ENCODE peak calls at places on chromosomes 1 and 21, in six cellular contexts. M, N, H, Z, J and D are unnamed samples.

GRCh38 chr21:33026878-33027400 is 1.2 kb downstream of the OLIG2 start:
- DNase-seq in M (peak; percentile 12), Z (no peak), H (no peak), N (no peak), J (no peak), D (peak; percentile 56)

GRCh38 chr1:50251592-50252165 is 143.0 kb downstream of the ELAVL4 start:
- DNase-seq in H (no peak), N (no peak), M (no peak), Z (peak; percentile 76), J (no peak), D (no peak)

GRCh38 chr1:3819626-3820245 is 23.4 kb upstream of the LRRC47 start:
- DNase-seq in J (no peak), Z (no peak), M (no peak), N (no peak), H (peak; percentile 3), D (peak; percentile 47)

GRCh38 chr1:78553859-78554258 is 63.1 kb downstream of the PTGFR start:
- DNase-seq in J (no peak), M (no peak), Z (no peak), H (no peak), N (no peak), D (no peak)

GRCh38 chr1:170309389-170310013 is 163.7 kb downstream of the NTMT2 start:
- DNase-seq in Z (no peak), N (no peak), J (peak; percentile 26), H (peak; percentile 22), M (peak; percentile 95), D (no peak)

GRCh38 chr1:54663723-54664122 is 22.1 kb downstream of the MROH7 start:
- DNase-seq in N (no peak), J (no peak), H (no peak), Z (no peak), M (no peak), D (no peak)

GRCh38 chr1:61270107-61270506 is 187.7 kb downstream of the NFIA start:
- DNase-seq in M (no peak), J (no peak), N (no peak), H (no peak), Z (no peak), D (no peak)

GRCh38 chr21:34533938-34534337 is 21.9 kb upstream of the KCNE1 start:
- DNase-seq in M (no peak), H (no peak), Z (no peak), N (no peak), J (no peak), D (no peak)

GRCh38 chr1:47554082-47554481 is 116.2 kb downstream of the FOXD2 start:
- DNase-seq in Z (no peak), H (no peak), J (peak; percentile 49), N (no peak), M (no peak), D (no peak)

GRCh38 chr1:1305300-1306069 is 2.2 kb downstream of the ACAP3 start:
- DNase-seq in M (peak; percentile 71), J (peak; percentile 56), N (peak; percentile 87), Z (peak; percentile 90), H (peak; percentile 81), D (peak; percentile 92)

GRCh38 chr1:230745071-230745470 is 2.1 kb upstream of the CAPN9 start:
- DNase-seq in Z (no peak), J (no peak), N (no peak), M (no peak), H (no peak), D (no peak)

GRCh38 chr1:225447001-225447615 is 19.3 kb upstream of the LBR start:
- DNase-seq in Z (no peak), M (no peak), N (no peak), H (peak; percentile 14), J (no peak), D (no peak)

GRCh38 chr1:203931953-203932352 is 70.6 kb downstream of the SNRPE start:
- DNase-seq in H (no peak), J (no peak), M (no peak), Z (no peak), N (no peak), D (no peak)

GRCh38 chr1:47894718-47895393 is 102.3 kb downstream of the TRABD2B start:
- DNase-seq in N (no peak), H (peak; percentile 91), Z (no peak), M (peak; percentile 4), J (no peak), D (no peak)

GRCh38 chr1:7295946-7296345 is 475.1 kb upstream of the VAMP3 start:
- DNase-seq in H (no peak), J (no peak), N (no peak), M (peak; percentile 27), Z (no peak), D (no peak)

GRCh38 chr1:201535046-201535777 is 3.7 kb upstream of the NAV1 start:
- DNase-seq in N (no peak), J (no peak), M (peak; percentile 68), Z (no peak), H (no peak), D (no peak)

GRCh38 chr1:20508411-20508771 is 440 bp upstream of the MUL1 start:
- DNase-seq in J (no peak), H (no peak), M (no peak), Z (no peak), N (no peak), D (no peak)

GRCh38 chr1:20505488-20505887 is 2.5 kb downstream of the MUL1 start:
- DNase-seq in N (no peak), J (no peak), H (no peak), Z (no peak), M (no peak), D (no peak)

GRCh38 chr1:20507248-20507563 is 745 bp downstream of the MUL1 start:
- DNase-seq in H (no peak), Z (no peak), N (no peak), M (no peak), J (no peak), D (no peak)

GRCh38 chr1:20511518-20512428 is 3.8 kb upstream of the MUL1 start:
- DNase-seq in J (no peak), H (no peak), M (no peak), N (no peak), Z (no peak), D (no peak)

DNA sequence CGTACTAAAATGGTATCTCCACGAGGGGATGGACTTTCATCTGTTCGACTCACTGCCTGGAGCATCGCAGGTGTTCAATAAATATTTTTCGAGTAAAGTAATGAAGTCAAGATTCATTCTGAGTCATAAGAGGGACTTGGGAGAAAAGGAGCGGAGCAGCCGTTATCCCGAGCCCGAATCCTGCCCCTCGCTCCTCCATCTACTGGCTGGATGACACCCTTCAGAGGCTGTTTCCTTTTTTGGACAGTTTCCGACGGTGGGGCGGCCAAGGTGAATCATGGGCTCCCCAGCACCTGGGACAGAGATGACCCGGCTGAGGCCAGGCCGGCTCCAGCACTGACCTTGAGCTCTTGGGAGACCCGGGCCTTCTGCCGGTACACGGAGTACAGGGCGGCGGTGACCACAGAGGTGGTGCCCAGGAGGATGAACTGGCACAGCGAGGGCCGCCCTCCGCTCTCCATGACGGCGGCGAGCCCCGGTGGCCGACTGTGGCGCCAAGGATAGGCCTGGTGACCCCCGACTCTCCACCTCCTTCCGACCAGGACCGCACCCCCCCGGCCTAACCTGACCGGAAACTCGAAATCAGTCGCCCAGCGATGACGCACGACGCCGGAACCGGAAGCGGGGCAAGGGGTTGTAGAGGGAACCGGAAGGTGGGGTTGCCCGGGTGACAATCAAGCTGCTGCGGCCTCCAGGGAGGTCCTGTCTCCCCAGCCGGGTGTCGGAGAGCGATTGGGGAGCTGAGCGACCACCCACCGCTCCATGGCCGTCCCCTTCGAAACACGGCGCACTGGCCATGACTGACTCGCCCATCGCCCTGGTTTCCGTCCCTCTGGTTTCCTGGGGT is at the start of gene MUL1:
- DNase-seq in Z (peak; percentile 98), H (peak; percentile 96), N (peak; percentile 97), M (peak; percentile 92), J (peak; percentile 97), D (peak; percentile 97)
- TF ChIP-seq POLR2A in Z (no peak), H (peak; percentile 66), N (peak; percentile 25), M (peak; percentile 72), J (peak; percentile 51), D (peak; percentile 76)

DNA sequence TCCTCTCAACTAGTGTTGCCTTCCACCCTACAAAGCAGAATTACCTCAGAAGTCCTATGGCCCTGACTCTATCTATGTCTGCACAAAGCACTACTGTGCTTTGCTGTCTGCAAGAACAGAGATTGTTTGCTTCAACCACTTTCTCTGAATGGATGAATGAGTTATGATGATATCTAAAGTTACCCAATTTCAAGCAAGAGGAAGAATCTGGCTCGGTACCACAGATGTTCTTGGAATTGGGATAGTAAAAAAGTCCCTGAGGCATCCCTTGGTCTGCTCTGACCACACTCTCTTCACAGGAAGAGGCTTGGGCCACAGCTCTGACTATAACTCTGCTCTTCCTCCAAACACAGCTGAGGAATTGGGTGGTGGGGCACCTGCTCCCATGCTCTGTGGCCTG is 31.2 kb downstream of the MTARC1 start:
- DNase-seq in M (peak; percentile 52), Z (no peak), H (no peak), J (no peak), N (no peak), D (peak; percentile 86)
- TF ChIP-seq POLR2A in M (no peak), Z (no peak), H (no peak), J (no peak), N (no peak), D (no peak)

GRCh38 chr1:156100205-156100995 is 14.1 kb upstream of the LMNA start:
- DNase-seq in H (no peak), M (no peak), J (no peak), N (no peak), Z (no peak), D (no peak)

GRCh38 chr1:156099282-156099681 is 15.2 kb upstream of the LMNA start:
- DNase-seq in Z (no peak), J (no peak), M (no peak), N (no peak), H (no peak), D (no peak)

GRCh38 chr1:156097499-156098178 is 15.4 kb upstream of the MEX3A start:
- DNase-seq in J (no peak), M (no peak), H (no peak), Z (no peak), N (no peak), D (no peak)

GRCh38 chr1:156096640-156097391 is 14.6 kb upstream of the MEX3A start:
- DNase-seq in M (peak; percentile 78), N (peak; percentile 95), Z (peak; percentile 96), H (peak; percentile 89), J (peak; percentile 93), D (peak; percentile 96)

DNA sequence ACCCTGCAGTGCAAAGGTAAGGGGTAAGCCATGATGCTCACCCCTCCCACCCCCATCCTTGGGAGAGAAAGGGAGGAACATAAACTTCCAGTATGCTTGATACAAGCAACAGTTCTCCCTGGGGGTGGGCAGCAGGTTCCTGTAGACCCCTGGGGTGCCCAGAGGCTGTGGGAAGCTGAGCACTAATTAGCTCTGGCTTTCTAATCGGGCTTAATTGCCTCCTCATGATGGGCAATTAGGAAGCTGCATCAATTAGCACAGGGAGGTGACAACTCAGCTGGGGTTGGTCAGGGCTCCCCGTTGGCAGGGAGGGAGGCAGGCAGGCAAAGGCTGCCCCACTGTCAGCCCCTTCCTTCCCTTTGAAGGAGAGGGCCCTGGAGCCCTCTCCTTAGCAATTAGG is 15.7 kb upstream of the LMNA start:
- DNase-seq in M (no peak), J (no peak), N (no peak), H (no peak), Z (no peak), D (no peak)
- TF ChIP-seq POLR2A in M (no peak), J (no peak), N (no peak), H (no peak), Z (no peak), D (no peak)

GRCh38 chr1:173717238-173717637 is 2.5 kb downstream of the KLHL20 start:
- DNase-seq in J (no peak), H (no peak), M (no peak), N (no peak), Z (no peak), D (no peak)

GRCh38 chr1:173714441-173714758 is 381 bp upstream of the KLHL20 start:
- DNase-seq in Z (no peak), N (no peak), H (no peak), M (no peak), J (no peak), D (no peak)

GRCh38 chr1:173715538-173715844 is 710 bp downstream of the KLHL20 start:
- DNase-seq in Z (no peak), H (no peak), M (no peak), J (no peak), N (no peak), D (no peak)

GRCh38 chr1:173714759-173715537 is at the start of gene KLHL20:
- DNase-seq in M (peak; percentile 90), N (peak; percentile 83), H (peak; percentile 89), J (peak; percentile 86), Z (peak; percentile 93), D (peak; percentile 89)
- TF ChIP-seq POLR2A in M (peak; percentile 65), N (no peak), H (peak; percentile 91), J (no peak), Z (peak; percentile 33), D (peak; percentile 51)